ENCODE peak calls at places on chromosomes 4 and X, in five cellular contexts. W, M, D, U and V are unnamed samples.

GRCh38 chr4:143291334-143291733 is 45.3 kb upstream of the GAB1 start:
- DNase-seq in M (no peak), W (no peak), U (no peak), D (no peak), V (no peak)

GRCh38 chr4:2486981-2487380 is 18.1 kb downstream of the RNF4 start:
- DNase-seq in W (no peak), D (no peak), U (no peak), M (no peak), V (no peak)

GRCh38 chr4:1115528-1116293 is 2.3 kb upstream of the RNF212 start:
- DNase-seq in U (no peak), M (no peak), W (no peak), D (no peak), V (no peak)

GRCh38 chrX:21831496-21831895 is 7.9 kb upstream of the MBTPS2 start:
- DNase-seq in W (no peak), D (no peak), U (no peak), M (no peak), V (no peak)

GRCh38 chr4:161404346-161405110 is 759.3 kb downstream of the FSTL5 start:
- DNase-seq in M (no peak), U (no peak), D (no peak), W (no peak), V (no peak)

GRCh38 chr4:31343058-31343457 is 622.9 kb downstream of the PCDH7 start:
- DNase-seq in U (no peak), D (no peak), M (no peak), W (peak; percentile 35), V (no peak)

GRCh38 chr4:162939086-162939485 is 227.6 kb downstream of the NAF1 start:
- DNase-seq in W (no peak), M (no peak), D (no peak), U (no peak), V (no peak)

GRCh38 chr4:25019501-25019900 is 11.2 kb downstream of the LGI2 start:
- DNase-seq in W (no peak), D (no peak), M (no peak), U (no peak), V (no peak)

GRCh38 chrX:155997436-155997835 is at the start of gene IL9R:
- DNase-seq in M (no peak), D (no peak), W (no peak), U (peak; percentile 6), V (no peak)

GRCh38 chr4:163191999-163192398 is 25.3 kb upstream of the NAF1 start:
- DNase-seq in D (peak; percentile 11), U (peak; percentile 28), W (peak; percentile 60), M (peak; percentile 31), V (peak; percentile 45)

GRCh38 chr4:128061566-128062536 is 739 bp downstream of the LARP1B start:
- DNase-seq in M (peak; percentile 43), W (peak; percentile 73), D (peak; percentile 79), U (peak; percentile 69), V (peak; percentile 81)

GRCh38 chr4:116561717-116562116 is 523.7 kb downstream of the TRAM1L1 start:
- DNase-seq in W (no peak), D (no peak), U (no peak), M (no peak), V (no peak)

GRCh38 chrX:129980043-129980442 is 2.4 kb upstream of the BCORL1 start:
- DNase-seq in U (no peak), D (no peak), W (no peak), M (no peak), V (peak; percentile 29)

GRCh38 chrX:70476934-70477733 is 32.5 kb downstream of the DLG3 start:
- DNase-seq in U (no peak), W (peak; percentile 59), M (peak; percentile 78), D (no peak), V (peak; percentile 56)

GRCh38 chrX:41922694-41923171 is 621 bp downstream of the CASK start:
- DNase-seq in D (peak; percentile 47), U (peak; percentile 17), W (peak; percentile 11), M (no peak), V (peak; percentile 48)

GRCh38 chrX:141668371-141668770 is 30.2 kb downstream of the SPANXD start:
- DNase-seq in W (no peak), D (no peak), U (no peak), M (no peak), V (no peak)

GRCh38 chrX:21738145-21738949 is 19.6 kb downstream of the SMPX start:
- DNase-seq in D (no peak), U (no peak), W (peak; percentile 83), M (no peak), V (no peak)

GRCh38 chr4:8548731-8549351 is 31.4 kb upstream of the GPR78 start:
- DNase-seq in D (no peak), U (no peak), W (no peak), M (no peak), V (no peak)

GRCh38 chr4:121358473-121358872 is 22.3 kb downstream of the QRFPR start:
- DNase-seq in U (no peak), W (no peak), D (no peak), M (peak; percentile 7), V (peak; percentile 73)

GRCh38 chr4:174018236-174018635 is 265.2 kb downstream of the FBXO8 start:
- DNase-seq in W (no peak), D (no peak), U (no peak), M (no peak), V (no peak)

GRCh38 chrX:17553961-17554482 is 179.0 kb downstream of the NHS start:
- DNase-seq in D (no peak), W (no peak), U (no peak), M (no peak), V (no peak)

GRCh38 chr4:101224358-101225218 is 122.7 kb downstream of the PPP3CA start:
- DNase-seq in D (no peak), M (no peak), W (no peak), U (no peak), V (no peak)

GRCh38 chr4:170388255-170388654 is 298.5 kb upstream of the AADAT start:
- DNase-seq in M (no peak), D (no peak), W (no peak), U (no peak), V (peak; percentile 69)

GRCh38 chr4:54929459-54929858 is 195.9 kb downstream of the KDR start:
- DNase-seq in D (no peak), W (no peak), M (no peak), U (no peak), V (no peak)

GRCh38 chr4:70313736-70314135 is 21.0 kb upstream of the CABS1 start:
- DNase-seq in D (no peak), W (peak; percentile 2), U (no peak), M (no peak), V (no peak)

GRCh38 chr4:3836041-3836801 is 70.0 kb downstream of the ADRA2C start:
- DNase-seq in U (no peak), W (peak; percentile 47), M (no peak), D (no peak), V (no peak)

GRCh38 chrX:9997524-9997923 is 30.4 kb downstream of the CLDN34 start:
- DNase-seq in D (no peak), U (peak; percentile 83), W (no peak), M (no peak), V (no peak)

GRCh38 chrX:9578083-9578779 is 113.4 kb downstream of the TBL1X start:
- DNase-seq in D (no peak), M (no peak), U (no peak), W (no peak), V (no peak)

GRCh38 chrX:64093761-64094160 is 111.7 kb downstream of the AMER1 start:
- DNase-seq in W (peak; percentile 67), U (no peak), M (no peak), D (peak; percentile 8), V (peak; percentile 33)

GRCh38 chr4:117560329-117560728 is 474.0 kb upstream of the NDST3 start:
- DNase-seq in M (peak; percentile 7), U (peak; percentile 35), D (no peak), W (peak; percentile 4), V (no peak)

GRCh38 chr4:117664706-117665444 is 369.4 kb upstream of the NDST3 start:
- DNase-seq in D (no peak), U (no peak), M (no peak), W (no peak), V (no peak)

GRCh38 chr4:94256833-94257232 is 49.2 kb downstream of the SMARCAD1 start:
- DNase-seq in D (peak; percentile 14), M (no peak), W (no peak), U (peak; percentile 17), V (peak; percentile 28)

GRCh38 chr4:38529189-38530115 is 134.5 kb upstream of the KLF3 start:
- DNase-seq in D (peak; percentile 61), U (no peak), W (peak; percentile 8), M (no peak), V (no peak)

GRCh38 chr4:78145005-78145404 is 87.9 kb downstream of the FRAS1 start:
- DNase-seq in M (no peak), W (no peak), D (no peak), U (no peak), V (no peak)

DNA sequence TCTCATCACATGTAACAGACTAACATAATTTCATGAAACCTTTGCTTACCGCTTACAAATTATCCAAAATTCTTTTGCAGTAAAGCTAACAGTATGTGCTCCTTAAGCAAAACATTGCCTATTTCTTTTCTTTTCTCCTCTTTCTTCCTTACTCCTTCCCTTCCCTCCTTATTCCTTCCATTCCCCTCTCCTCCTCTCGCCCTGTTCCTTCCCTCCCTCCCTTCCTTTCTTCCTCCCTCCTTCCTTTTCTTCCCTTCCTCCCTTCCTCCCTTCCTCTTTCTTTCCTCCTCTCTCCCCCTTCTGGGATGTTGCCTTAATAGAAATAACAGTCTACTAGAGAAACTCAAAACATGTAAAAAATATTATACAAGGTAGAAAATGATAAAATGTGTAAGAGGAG is 246.4 kb downstream of the TENM3 start:
- DNase-seq in W (no peak), M (no peak), U (no peak), D (no peak), V (no peak)
- H3K4me1 ChIP-seq in W (peaks cover 10% of the 10 kb centered on the region), M (no peaks in the 10 kb centered on the region), U (peaks cover 31% of the 10 kb centered on the region), D (no peaks in the 10 kb centered on the region), V (no peaks in the 10 kb centered on the region)

GRCh38 chr4:145709336-145709735 is 29.4 kb downstream of the C4orf51 start:
- DNase-seq in D (no peak), M (no peak), W (no peak), U (peak; percentile 53), V (no peak)
- TF ChIP-seq EZH2phosphoT487 in D (no peak), M (no peak), W (no peak), U (no peak), V (no peak)

DNA sequence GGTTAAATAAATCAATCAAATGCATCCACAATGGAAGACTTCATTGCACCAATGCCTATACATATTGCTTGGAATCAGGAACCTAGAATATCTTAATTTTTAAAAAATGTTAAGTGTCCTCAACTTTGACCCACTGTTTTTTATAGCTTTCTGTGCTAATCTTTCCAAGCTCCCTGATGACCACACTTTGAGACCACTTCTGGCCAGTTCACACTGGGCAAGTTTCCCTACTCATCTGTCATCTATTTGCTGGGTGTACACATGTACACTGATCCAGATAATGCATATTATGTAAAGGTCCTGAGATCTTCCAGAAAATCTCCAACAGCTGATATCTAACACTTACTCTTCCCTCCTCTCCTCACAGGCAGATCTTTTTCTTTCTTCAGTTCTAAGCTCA is 3.5 kb downstream of the TBC1D9 start:
- DNase-seq in W (no peak), M (no peak), D (no peak), U (no peak), V (no peak)
- H3K4me1 ChIP-seq in W (peaks cover 5% of the 10 kb centered on the region), M (peaks cover 22% of the 10 kb centered on the region), D (peaks cover 20% of the 10 kb centered on the region), U (peaks cover 11% of the 10 kb centered on the region), V (peaks cover 5% of the 10 kb centered on the region)

DNA sequence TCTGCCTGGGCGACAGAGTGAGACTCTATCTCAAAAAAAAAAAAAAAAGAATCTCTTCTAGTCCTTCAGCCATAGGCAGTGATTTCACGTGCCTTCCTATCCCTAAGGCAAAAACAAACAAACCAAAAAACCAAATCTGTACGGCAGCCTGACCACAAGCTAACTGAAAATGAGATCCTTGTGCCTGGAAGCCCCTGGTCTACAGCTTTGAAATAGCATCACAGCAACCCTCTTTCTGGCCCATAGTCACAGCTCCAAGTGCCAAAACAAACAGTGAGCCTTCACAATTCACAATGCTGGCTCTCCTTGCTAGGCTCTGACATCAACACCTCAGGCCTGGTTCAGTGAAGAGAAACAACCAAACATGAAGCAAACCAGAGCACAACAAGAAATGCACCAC is 46.1 kb downstream of the TMEM150C start:
- DNase-seq in M (no peak), U (no peak), W (no peak), D (no peak), V (peak; percentile 78)
- TF ChIP-seq EZH2phosphoT487 in M (no peak), U (no peak), W (no peak), D (no peak), V (no peak)